ENCODE peak calls at places on chromosomes 6 and 20, in seven cellular contexts. Y, W, O, N, F, H and M are unnamed samples. For H3K4me1, the result is how much of the 10 kb centered on the place peaks cover.

GRCh38 chr20:22700387-22700786 is 116.0 kb upstream of the FOXA2 start:
- DNase-seq in Y (no peak), W (no peak), F (no peak), H (no peak), N (no peak), O (no peak), M (no peak)

GRCh38 chr6:41073968-41074691 is 1.4 kb downstream of the NFYA start:
- DNase-seq in F (no peak), N (no peak), W (peak), H (no peak), Y (no peak), O (no peak), M (no peak)

GRCh38 chr6:21164768-21165326 is 428.7 kb upstream of the SOX4 start:
- DNase-seq in N (no peak), W (peak), O (no peak), Y (no peak), F (no peak), H (no peak), M (no peak)

GRCh38 chr6:137863126-137863996 is 3.7 kb upstream of the TNFAIP3 start:
- DNase-seq in F (no peak), W (peak), N (no peak), H (no peak), O (no peak), Y (no peak), M (no peak)

GRCh38 chr20:56518126-56518525 is 6.4 kb upstream of the FAM209A start:
- DNase-seq in N (no peak), W (no peak), H (no peak), Y (no peak), O (no peak), F (no peak), M (no peak)

GRCh38 chr6:158797331-158798202 is 21.6 kb downstream of the EZR start:
- DNase-seq in W (peak), N (no peak), H (no peak), O (no peak), Y (no peak), F (no peak), M (no peak)

GRCh38 chr6:149246691-149247384 is 70.7 kb upstream of the TAB2 start:
- DNase-seq in F (no peak), N (no peak), Y (peak), H (no peak), O (no peak), W (no peak), M (no peak)

GRCh38 chr20:48298851-48299484 is 513.7 kb upstream of the SULF2 start:
- DNase-seq in N (peak), Y (peak), O (no peak), H (peak), F (no peak), W (peak), M (no peak)

GRCh38 chr20:37251836-37252477 is 9.7 kb downstream of the GHRH start:
- DNase-seq in F (no peak), N (no peak), O (no peak), H (no peak), W (no peak), Y (no peak), M (no peak)

GRCh38 chr6:109672204-109672603 is 18.8 kb downstream of the AK9 start:
- DNase-seq in Y (no peak), H (no peak), F (no peak), W (peak), O (no peak), N (no peak), M (no peak)

GRCh38 chr6:21887301-21888185 is 294.0 kb downstream of the SOX4 start:
- DNase-seq in N (no peak), W (peak), F (no peak), H (no peak), Y (no peak), O (no peak), M (peak)

GRCh38 chr6:130111031-130111430 is 92.7 kb downstream of the L3MBTL3 start:
- DNase-seq in Y (no peak), O (no peak), F (no peak), N (no peak), H (no peak), W (peak), M (no peak)
- H3K4me1 ChIP-seq in Y (under half), O (under half), F (under half), N (under half), H (under half), W (under half), M (under half)

GRCh38 chr6:36546958-36547645 is at the start of gene STK38:
- DNase-seq in N (peak), Y (peak), H (peak), O (peak), F (peak), W (peak), M (peak)

GRCh38 chr6:36550473-36551000 is 3.3 kb upstream of the STK38 start:
- DNase-seq in N (no peak), W (no peak), O (no peak), H (no peak), Y (no peak), F (no peak), M (no peak)

GRCh38 chr6:36547646-36548400 is 544 bp upstream of the STK38 start:
- DNase-seq in H (no peak), Y (no peak), F (no peak), O (no peak), N (peak), W (no peak), M (no peak)

GRCh38 chr6:36546664-36546957 is 668 bp downstream of the STK38 start:
- DNase-seq in O (no peak), Y (no peak), F (no peak), N (no peak), H (no peak), W (no peak), M (no peak)

GRCh38 chr6:36548401-36548743 is 1.1 kb upstream of the STK38 start:
- DNase-seq in Y (no peak), F (no peak), O (no peak), W (no peak), H (no peak), N (no peak), M (no peak)
- H3K4me1 ChIP-seq in Y (under half), F (under half), O (under half), W (under half), H (under half), N (under half), M (under half)

DNA sequence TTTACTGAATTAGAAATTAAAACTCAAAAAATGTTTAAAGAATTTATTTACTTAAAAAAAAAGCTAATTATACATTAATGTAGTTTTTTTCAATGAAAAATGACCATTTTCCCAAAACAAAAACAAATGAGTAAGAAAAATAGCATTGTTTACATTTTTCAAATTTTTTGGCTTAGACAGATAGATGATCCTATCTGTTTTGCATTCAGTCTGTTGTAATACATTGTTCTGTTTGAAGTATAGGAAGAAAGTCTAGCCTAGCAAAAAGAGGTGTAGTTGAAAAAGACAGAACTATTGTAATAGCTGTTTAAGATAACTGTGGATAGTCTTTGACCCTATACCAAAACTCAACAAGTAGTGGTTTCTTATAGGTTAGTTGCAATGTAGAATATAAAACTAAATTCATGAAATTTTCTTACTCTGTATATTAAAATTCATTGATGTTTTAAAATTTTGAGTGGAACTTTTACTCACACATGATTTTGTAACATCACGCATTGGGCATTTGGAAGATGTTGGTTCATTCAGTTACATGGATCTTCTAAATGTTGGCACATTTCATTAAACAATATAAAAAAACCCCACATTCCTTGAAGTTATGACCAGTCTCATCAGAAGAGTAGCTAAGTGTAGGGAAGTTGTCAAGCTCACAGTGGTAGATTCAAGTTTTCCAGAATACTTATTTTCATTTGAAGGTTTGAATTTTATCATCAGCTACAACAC is 62.0 kb downstream of the KCNS1 start:
- DNase-seq in N (no peak), H (no peak), F (no peak), W (no peak), Y (no peak), O (no peak), M (no peak)
- H3K4me1 ChIP-seq in N (under half), H (under half), F (under half), W (under half), Y (under half), O (under half), M (under half)

DNA sequence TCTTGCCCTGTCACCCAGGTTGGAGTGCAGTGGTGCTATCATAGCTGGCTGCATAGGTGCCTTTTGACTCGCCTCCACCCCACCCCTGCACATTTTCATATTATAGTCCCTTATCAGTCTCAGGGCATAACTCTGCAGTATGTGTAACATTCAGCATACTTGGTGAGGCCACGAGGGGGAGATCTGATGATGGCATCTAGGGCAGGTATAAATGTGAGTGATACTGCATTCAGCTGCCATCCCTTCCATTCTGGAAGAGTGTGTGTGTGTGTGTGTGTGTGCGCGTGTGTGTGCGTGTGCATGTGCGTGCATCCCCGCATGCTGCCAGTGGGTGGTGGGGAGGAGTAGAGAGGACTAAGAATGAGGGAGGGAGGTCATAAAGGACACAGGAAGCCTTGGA is 81.4 kb downstream of the JARID2 start:
- DNase-seq in O (no peak), Y (peak), W (no peak), F (no peak), H (peak), N (no peak), M (no peak)
- H3K4me1 ChIP-seq in O (under half), Y (under half), W (under half), F (under half), H (half or more), N (under half), M (half or more)